ENCODE peak calls at places on chromosomes 5 and 9, in five cellular contexts. U, E, R, S and C are unnamed samples.
A peak's percentile ranks its signal among the peaks of the same experiment; 100 is the strongest.

GRCh38 chr9:109745335-109746283 is 34.4 kb upstream of the PALM2AKAP2 start:
- DNase-seq in S (no peak), R (no peak), E (no peak), U (peak; percentile 75), C (no peak)

GRCh38 chr9:2781336-2781735 is 62.6 kb downstream of the PUM3 start:
- DNase-seq in U (no peak), S (no peak), R (no peak), E (no peak), C (no peak)

GRCh38 chr5:88671808-88672499 is 211.0 kb downstream of the MEF2C start:
- DNase-seq in S (no peak), R (no peak), U (no peak), E (peak; percentile 72), C (no peak)

GRCh38 chr5:41161271-41161670 is 52.1 kb downstream of the C6 start:
- DNase-seq in E (no peak), U (peak; percentile 77), R (no peak), S (no peak), C (no peak)

GRCh38 chr9:124001445-124001799 is 10.1 kb upstream of the LHX2 start:
- DNase-seq in S (no peak), U (no peak), R (no peak), E (no peak), C (no peak)

GRCh38 chr5:67425514-67425913 is 228.9 kb upstream of the CD180 start:
- DNase-seq in R (no peak), S (no peak), E (no peak), U (peak; percentile 16), C (no peak)

GRCh38 chr5:14268738-14269137 is 125.6 kb downstream of the TRIO start:
- DNase-seq in S (no peak), E (no peak), U (peak; percentile 50), R (no peak), C (no peak)

GRCh38 chr5:39264528-39264927 is 45.2 kb upstream of the FYB1 start:
- DNase-seq in S (no peak), R (no peak), E (no peak), U (no peak), C (no peak)

GRCh38 chr5:59943721-59944120 is 50.2 kb upstream of the PDE4D start:
- DNase-seq in S (no peak), U (no peak), R (no peak), E (no peak), C (no peak)

GRCh38 chr5:61625682-61626620 is 293.9 kb downstream of the ZSWIM6 start:
- DNase-seq in U (peak; percentile 11), S (no peak), R (peak; percentile 66), E (peak; percentile 83), C (peak; percentile 30)

GRCh38 chr9:132556701-132557100 is 25.7 kb upstream of the BARHL1 start:
- DNase-seq in E (no peak), R (no peak), S (no peak), U (no peak), C (no peak)

GRCh38 chr9:27367922-27368316 is 71.0 kb upstream of the EQTN start:
- DNase-seq in S (no peak), R (no peak), U (no peak), E (no peak), C (no peak)

GRCh38 chr5:149677721-149678120 is 52.4 kb upstream of the PPARGC1B start:
- DNase-seq in E (no peak), U (no peak), S (no peak), R (no peak), C (no peak)

GRCh38 chr9:100052375-100052774 is 46.4 kb downstream of the ERP44 start:
- DNase-seq in E (no peak), S (no peak), U (no peak), R (no peak), C (no peak)

GRCh38 chr5:147384346-147385193 is 125.3 kb downstream of the DPYSL3 start:
- DNase-seq in S (no peak), U (no peak), E (no peak), R (no peak), C (no peak)

GRCh38 chr9:89489548-89490527 is 8.1 kb downstream of the SEMA4D start:
- DNase-seq in R (no peak), S (no peak), E (no peak), U (no peak), C (no peak)

GRCh38 chr5:58188287-58188651 is 271.6 kb downstream of the PLK2 start:
- DNase-seq in R (peak; percentile 98), U (peak; percentile 70), S (peak; percentile 29), E (no peak), C (no peak)

GRCh38 chr9:120712539-120713031 is 1.7 kb downstream of the MEGF9 start:
- DNase-seq in E (no peak), U (no peak), S (no peak), R (peak; percentile 41), C (no peak)

GRCh38 chr5:171157775-171158174 is 151.3 kb upstream of the TLX3 start:
- DNase-seq in E (no peak), U (no peak), S (no peak), R (no peak), C (no peak)

GRCh38 chr5:56838409-56839039 is 23.2 kb downstream of the MAP3K1 start:
- DNase-seq in R (peak; percentile 60), S (peak; percentile 33), E (no peak), U (peak; percentile 74), C (no peak)

GRCh38 chr5:36073595-36074216 is 7.0 kb upstream of the UGT3A2 start:
- DNase-seq in S (peak; percentile 38), U (no peak), R (peak; percentile 15), E (peak; percentile 51), C (no peak)

GRCh38 chr9:105205787-105206511 is 38.5 kb upstream of the SLC44A1 start:
- DNase-seq in S (no peak), R (no peak), U (peak; percentile 94), E (no peak), C (no peak)

GRCh38 chr9:106708147-106708838 is 154.7 kb upstream of the ZNF462 start:
- DNase-seq in E (no peak), U (peak; percentile 3), S (no peak), R (no peak), C (no peak)

GRCh38 chr9:134161647-134162046 is 2.7 kb downstream of the RNU6ATAC start:
- DNase-seq in E (no peak), R (no peak), U (no peak), S (no peak), C (no peak)

GRCh38 chr9:134162926-134163373 is 1.4 kb downstream of the RNU6ATAC start:
- DNase-seq in E (peak; percentile 62), U (no peak), R (no peak), S (no peak), C (no peak)

GRCh38 chr9:134162212-134162775 is 2.1 kb downstream of the RNU6ATAC start:
- DNase-seq in E (no peak), R (no peak), S (no peak), U (no peak), C (no peak)

GRCh38 chr9:134164879-134165278 is 515 bp upstream of the RNU6ATAC start:
- DNase-seq in S (no peak), E (no peak), R (no peak), U (no peak), C (no peak)

DNA sequence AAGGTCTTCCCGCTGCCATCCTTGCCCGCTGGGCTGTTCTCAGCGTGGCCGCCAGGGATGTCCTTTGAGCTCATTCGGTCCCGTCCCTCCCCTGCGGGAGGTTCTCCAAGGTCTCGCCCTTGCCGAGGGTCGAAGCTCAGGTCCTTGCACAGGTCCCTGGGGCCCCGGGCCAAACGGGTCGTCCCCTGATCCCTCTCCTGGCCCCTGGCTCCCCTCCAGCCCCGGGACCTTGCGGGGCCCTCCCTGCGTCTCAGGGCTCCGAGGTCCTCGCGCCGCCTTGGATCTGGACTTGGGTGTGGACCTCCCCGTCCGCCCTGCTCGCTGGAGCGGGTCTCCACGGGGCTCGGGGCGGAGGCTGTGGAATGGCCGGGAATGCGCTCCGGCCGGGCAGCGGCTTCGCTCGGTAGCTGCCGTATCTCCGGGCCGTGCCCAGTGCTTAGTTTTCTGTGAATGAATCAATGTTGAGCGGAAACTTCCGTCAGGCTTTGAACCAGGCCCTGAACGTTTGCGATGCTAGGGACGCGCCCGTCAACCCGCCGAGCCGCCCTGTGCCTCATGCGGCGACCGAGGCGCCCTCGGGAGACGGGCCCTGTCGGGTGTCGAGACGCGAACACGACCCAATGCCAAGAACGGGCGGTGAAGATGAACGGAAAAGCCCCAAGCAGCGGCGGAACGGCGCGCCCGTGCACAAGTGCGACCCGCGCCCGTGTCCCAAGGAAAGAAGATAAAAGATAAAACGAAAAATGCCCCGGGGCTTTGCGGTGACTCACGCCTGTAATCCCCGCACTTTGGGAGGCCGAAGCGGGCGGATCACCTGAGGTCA is 779 bp downstream of the RNU6ATAC start:
- DNase-seq in R (no peak), S (no peak), E (peak; percentile 72), U (peak; percentile 22), C (no peak)
- TF ChIP-seq RAD21 in R (no peak), S (no peak), E (no peak), U (no peak), C (no peak)

GRCh38 chr9:69089491-69089890 is 53.9 kb downstream of the FXN start:
- DNase-seq in R (no peak), S (no peak), U (no peak), E (peak; percentile 56), C (no peak)
- TF ChIP-seq RAD21 in R (no peak), S (no peak), U (no peak), E (peak; percentile 40), C (no peak)

GRCh38 chr9:13648676-13649075 is 369.2 kb upstream of the MPDZ start:
- DNase-seq in E (no peak), S (no peak), U (no peak), R (no peak), C (no peak)
- TF ChIP-seq RAD21 in E (no peak), S (no peak), U (no peak), R (no peak), C (no peak)

GRCh38 chr5:132102944-132103343 is 29.4 kb downstream of the CSF2 start:
- DNase-seq in S (no peak), R (no peak), E (no peak), U (no peak), C (no peak)

GRCh38 chr5:132104561-132104960 is 31.0 kb downstream of the CSF2 start:
- DNase-seq in S (no peak), R (no peak), E (no peak), U (peak; percentile 66), C (no peak)

GRCh38 chr5:132103969-132104391 is 30.4 kb downstream of the CSF2 start:
- DNase-seq in S (no peak), E (no peak), R (no peak), U (no peak), C (no peak)

GRCh38 chr5:132103380-132103951 is 29.9 kb downstream of the CSF2 start:
- DNase-seq in E (no peak), S (peak; percentile 48), R (peak; percentile 83), U (peak; percentile 96), C (peak; percentile 83)

DNA sequence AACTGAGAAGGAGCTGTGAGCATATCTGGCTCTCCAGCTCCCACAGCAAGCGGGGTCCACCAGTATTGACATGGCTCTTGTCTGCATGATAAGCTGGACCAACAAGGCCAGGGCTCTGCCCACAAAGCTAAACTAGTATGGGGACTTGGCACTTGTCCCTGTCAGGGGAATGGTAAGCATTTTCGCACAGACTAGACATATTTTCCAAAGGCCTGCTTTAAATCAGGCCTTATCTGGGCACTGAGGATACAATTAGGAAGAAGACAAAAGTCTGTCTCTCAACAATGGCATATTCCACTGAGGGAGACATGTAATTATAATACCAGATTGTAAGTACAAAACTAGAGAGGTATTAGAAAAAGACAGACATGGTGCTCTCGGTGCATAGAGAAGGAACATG is 32.1 kb downstream of the CSF2 start:
- DNase-seq in E (no peak), U (no peak), S (no peak), R (no peak), C (no peak)
- TF ChIP-seq RAD21 in E (no peak), U (no peak), S (no peak), R (no peak), C (no peak)